ENCODE peak calls at places on chromosomes 1 and 21, in five cellular contexts. O is K562, A is GM12878, L is HepG2, H is HCT116. N is an unnamed sample.

GRCh38 chr1:156892190-156893047 is 1.1 kb upstream of the PEAR1 start:
- DNase-seq in O (peak), A (no peak), L (peak), H (peak), N (peak)

GRCh38 chr1:14113841-14114567 is 414.0 kb downstream of the PRDM2 start:
- DNase-seq in O (peak), A (no peak), L (no peak), H (no peak), N (peak)

GRCh38 chr1:15583016-15583706 is 1.7 kb downstream of the AGMAT start:
- DNase-seq in O (no peak), A (no peak), L (no peak), H (no peak), N (no peak)

GRCh38 chr1:117671781-117672501 is 66.1 kb downstream of the TENT5C start:
- DNase-seq in O (peak), A (no peak), L (peak), H (no peak), N (peak)

GRCh38 chr1:55669308-55669707 is 454.1 kb upstream of the USP24 start:
- DNase-seq in O (no peak), A (no peak), L (no peak), H (no peak), N (no peak)

GRCh38 chr1:51000651-51001050 is 30.6 kb downstream of the CDKN2C start:
- DNase-seq in O (no peak), A (no peak), L (no peak), H (no peak), N (no peak)

GRCh38 chr1:8457771-8458409 is 140.0 kb downstream of the SLC45A1 start:
- DNase-seq in O (no peak), A (no peak), L (no peak), H (no peak), N (no peak)

GRCh38 chr21:28590722-28591121 is 402.0 kb downstream of the LTN1 start:
- DNase-seq in O (no peak), A (no peak), L (no peak), H (no peak), N (peak)

GRCh38 chr1:2493691-2494322 is 17.7 kb downstream of the PLCH2 start:
- DNase-seq in O (no peak), A (no peak), L (no peak), H (no peak), N (no peak)

GRCh38 chr1:4693891-4694290 is 39.5 kb downstream of the AJAP1 start:
- DNase-seq in O (no peak), A (no peak), L (no peak), H (no peak), N (no peak)

GRCh38 chr1:56052090-56052489 is 527.3 kb downstream of the PLPP3 start:
- DNase-seq in O (no peak), A (no peak), L (no peak), H (no peak), N (no peak)

DNA sequence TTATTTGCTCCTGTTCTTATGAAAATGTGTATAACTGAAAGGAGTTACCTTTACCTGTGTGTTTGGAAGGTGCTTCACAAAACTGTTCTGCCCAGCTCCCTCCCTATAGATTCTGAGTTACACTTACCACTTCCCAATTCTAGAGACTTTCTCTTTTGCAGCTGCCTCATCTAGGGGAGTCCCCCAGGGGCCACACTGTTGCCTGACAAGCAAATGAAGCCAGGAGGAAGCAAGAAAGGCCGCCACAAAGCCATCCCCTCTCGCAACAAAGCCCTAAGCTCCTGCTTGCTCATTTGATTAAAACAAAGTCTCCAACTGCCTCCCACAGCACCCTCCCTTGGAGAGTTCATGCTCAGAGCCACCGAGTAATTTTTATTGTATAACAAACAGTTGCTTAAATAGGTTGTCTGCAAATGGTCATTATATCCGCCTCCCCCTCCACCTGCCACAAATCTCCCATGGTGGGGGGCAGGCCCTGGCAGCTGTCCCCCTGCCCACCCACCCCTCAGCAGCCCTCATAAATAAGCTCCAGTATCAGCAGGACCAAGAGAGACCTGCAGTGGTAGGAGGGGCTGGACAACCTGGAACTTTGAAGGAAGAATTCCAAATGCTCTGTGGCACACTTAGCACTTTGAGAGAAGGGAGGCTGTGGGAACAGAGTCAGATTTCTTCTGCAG is 237.7 kb downstream of the TTLL7 start:
- DNase-seq in O (no peak), A (peak), L (no peak), H (no peak), N (no peak)
- H3K4me2 ChIP-seq in O (no peak), A (peak), L (peak), H (no peak), N (no peak)

GRCh38 chr1:153678519-153679336 is at the start of gene NPR1:
- DNase-seq in O (no peak), A (no peak), L (no peak), H (no peak), N (peak)

GRCh38 chr1:153677718-153678518 is 570 bp upstream of the NPR1 start:
- DNase-seq in O (peak), A (no peak), L (no peak), H (peak), N (peak)

GRCh38 chr1:153682730-153683129 is 4.2 kb downstream of the NPR1 start:
- DNase-seq in O (no peak), A (no peak), L (no peak), H (no peak), N (no peak)

GRCh38 chr1:153680120-153680403 is 1.6 kb downstream of the NPR1 start:
- DNase-seq in O (no peak), A (no peak), L (no peak), H (no peak), N (peak)

DNA sequence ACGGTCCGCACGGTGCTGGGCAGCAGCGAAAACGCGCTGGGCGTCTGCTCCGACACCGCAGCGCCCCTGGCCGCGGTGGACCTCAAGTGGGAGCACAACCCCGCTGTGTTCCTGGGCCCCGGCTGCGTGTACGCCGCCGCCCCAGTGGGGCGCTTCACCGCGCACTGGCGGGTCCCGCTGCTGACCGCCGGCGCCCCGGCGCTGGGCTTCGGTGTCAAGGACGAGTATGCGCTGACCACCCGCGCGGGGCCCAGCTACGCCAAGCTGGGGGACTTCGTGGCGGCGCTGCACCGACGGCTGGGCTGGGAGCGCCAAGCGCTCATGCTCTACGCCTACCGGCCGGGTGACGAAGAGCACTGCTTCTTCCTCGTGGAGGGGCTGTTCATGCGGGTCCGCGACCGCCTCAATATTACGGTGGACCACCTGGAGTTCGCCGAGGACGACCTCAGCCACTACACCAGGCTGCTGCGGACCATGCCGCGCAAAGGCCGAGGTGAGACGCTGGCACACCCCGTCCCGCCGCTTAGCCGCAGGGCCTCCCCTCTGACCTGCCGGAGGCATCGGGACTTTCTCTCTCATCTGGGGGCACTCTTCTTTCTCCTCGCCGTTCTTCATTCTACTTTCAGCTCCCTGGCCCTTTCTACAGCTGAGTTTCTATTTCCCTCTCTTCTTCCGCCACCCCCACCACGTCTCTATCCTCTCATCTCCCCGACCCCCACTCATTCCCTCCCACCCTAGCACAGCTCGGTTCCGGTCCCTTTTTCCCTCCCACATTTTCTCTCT is 1.0 kb downstream of the NPR1 start:
- DNase-seq in O (no peak), A (no peak), L (no peak), H (no peak), N (peak)
- TF ChIP-seq EZH2 in O (no peak), A (no peak), L (no peak), H (no peak), N (no peak)

GRCh38 chr21:46227811-46228344 is 696 bp downstream of the LSS start:
- DNase-seq in O (no peak), A (no peak), L (no peak), H (no peak), N (peak)

GRCh38 chr21:46229133-46229922 is 754 bp upstream of the LSS start:
- DNase-seq in O (peak), A (no peak), L (peak), H (no peak), N (peak)

GRCh38 chr21:46226146-46226545 is 2.4 kb downstream of the LSS start:
- DNase-seq in O (no peak), A (no peak), L (no peak), H (no peak), N (no peak)

GRCh38 chr21:46228345-46229051 is at the start of gene LSS:
- DNase-seq in O (peak), A (peak), L (peak), H (peak), N (peak)

GRCh38 chr21:46226920-46227599 is 1.5 kb downstream of the LSS start:
- DNase-seq in O (no peak), A (peak), L (no peak), H (no peak), N (no peak)
- TF ChIP-seq REST in O (no peak), A (no peak), L (no peak), H (no peak), N (no peak)

DNA sequence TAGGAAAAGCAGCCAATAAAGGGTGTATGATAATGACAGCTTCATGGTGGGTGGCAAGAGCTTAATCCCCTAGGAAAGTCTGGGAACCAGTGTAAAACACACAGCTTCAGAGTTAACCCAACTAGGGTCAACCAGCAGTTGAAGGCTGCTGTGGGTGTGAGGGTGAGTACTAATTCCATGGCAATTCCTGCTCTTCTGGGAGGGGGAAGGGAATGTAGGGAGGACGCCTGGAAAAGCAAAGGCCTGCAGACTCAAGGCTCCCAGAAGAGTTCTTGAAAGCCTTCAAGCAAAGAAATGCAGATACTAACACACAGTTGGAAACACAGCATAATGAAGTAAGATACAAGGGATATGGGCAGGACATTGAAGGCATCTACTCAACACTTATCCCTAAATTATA is 28.1 kb downstream of the TTLL7 start:
- DNase-seq in O (no peak), A (no peak), L (no peak), H (no peak), N (peak)
- H3K4me2 ChIP-seq in O (no peak), A (no peak), L (no peak), H (no peak), N (no peak)

GRCh38 chr21:36542312-36543101 is 62.6 kb upstream of the CLDN14 start:
- DNase-seq in O (no peak), A (peak), L (no peak), H (no peak), N (peak)
- TF ChIP-seq EZH2 in O (no peak), A (no peak), L (no peak), H (no peak), N (no peak)